ENCODE peak calls at places on chromosomes 1 and 21, in six cellular contexts. One of them, this sample, is unnamed.

GRCh38 chr1:45953934-45954333 is 150.5 kb downstream of the MAST2 start:
- DNase-seq in stimulated activated CD8-positive, alpha-beta memory T cell treated with anti-CD3 and anti-CD28 coated beads, Interleukin-7, amount 100 ng/mL, for 48 hours: no peak
- DNase-seq in EL: peak
- DNase-seq in AG04449: no peak
- DNase-seq in CD8-positive, alpha-beta memory T cell: no peak
- DNase-seq in upper lobe of right lung: no peak
- DNase-seq in this sample: no peak

GRCh38 chr1:12528021-12528852 is 89.8 kb downstream of the DHRS3 start:
- DNase-seq in CD8-positive, alpha-beta memory T cell: no peak
- DNase-seq in EL: peak
- DNase-seq in stimulated activated CD8-positive, alpha-beta memory T cell treated with anti-CD3 and anti-CD28 coated beads, Interleukin-7, amount 100 ng/mL, for 48 hours: no peak
- DNase-seq in upper lobe of right lung: peak
- DNase-seq in AG04449: no peak
- DNase-seq in this sample: no peak

GRCh38 chr1:195717651-195718050 is 890.6 kb downstream of the KCNT2 start:
- DNase-seq in AG04449: no peak
- DNase-seq in CD8-positive, alpha-beta memory T cell: no peak
- DNase-seq in upper lobe of right lung: no peak
- DNase-seq in EL: peak
- DNase-seq in stimulated activated CD8-positive, alpha-beta memory T cell treated with anti-CD3 and anti-CD28 coated beads, Interleukin-7, amount 100 ng/mL, for 48 hours: no peak
- DNase-seq in this sample: peak

GRCh38 chr1:206905295-206906164 is 8.3 kb downstream of the IL24 start:
- DNase-seq in upper lobe of right lung: no peak
- DNase-seq in CD8-positive, alpha-beta memory T cell: no peak
- DNase-seq in EL: peak
- DNase-seq in AG04449: peak
- DNase-seq in stimulated activated CD8-positive, alpha-beta memory T cell treated with anti-CD3 and anti-CD28 coated beads, Interleukin-7, amount 100 ng/mL, for 48 hours: no peak
- DNase-seq in this sample: no peak

GRCh38 chr1:25168193-25169071 is 63.9 kb downstream of the SYF2 start:
- DNase-seq in CD8-positive, alpha-beta memory T cell: no peak
- DNase-seq in AG04449: no peak
- DNase-seq in EL: no peak
- DNase-seq in stimulated activated CD8-positive, alpha-beta memory T cell treated with anti-CD3 and anti-CD28 coated beads, Interleukin-7, amount 100 ng/mL, for 48 hours: no peak
- DNase-seq in upper lobe of right lung: no peak
- DNase-seq in this sample: no peak

GRCh38 chr1:16960560-16961296 is 19.7 kb downstream of the MFAP2 start:
- DNase-seq in AG04449: no peak
- DNase-seq in upper lobe of right lung: peak
- DNase-seq in CD8-positive, alpha-beta memory T cell: peak
- DNase-seq in EL: peak
- DNase-seq in stimulated activated CD8-positive, alpha-beta memory T cell treated with anti-CD3 and anti-CD28 coated beads, Interleukin-7, amount 100 ng/mL, for 48 hours: peak
- DNase-seq in this sample: peak

GRCh38 chr1:172359531-172359991 is 60.9 kb upstream of the C1orf105 start:
- DNase-seq in stimulated activated CD8-positive, alpha-beta memory T cell treated with anti-CD3 and anti-CD28 coated beads, Interleukin-7, amount 100 ng/mL, for 48 hours: no peak
- DNase-seq in EL: peak
- DNase-seq in CD8-positive, alpha-beta memory T cell: no peak
- DNase-seq in AG04449: peak
- DNase-seq in upper lobe of right lung: no peak
- DNase-seq in this sample: no peak

GRCh38 chr1:7393141-7393540 is 378.0 kb upstream of the VAMP3 start:
- DNase-seq in upper lobe of right lung: no peak
- DNase-seq in CD8-positive, alpha-beta memory T cell: no peak
- DNase-seq in AG04449: no peak
- DNase-seq in stimulated activated CD8-positive, alpha-beta memory T cell treated with anti-CD3 and anti-CD28 coated beads, Interleukin-7, amount 100 ng/mL, for 48 hours: no peak
- DNase-seq in EL: peak
- DNase-seq in this sample: no peak

GRCh38 chr1:81414417-81415087 is 386.2 kb upstream of the ADGRL2 start:
- DNase-seq in upper lobe of right lung: peak
- DNase-seq in CD8-positive, alpha-beta memory T cell: no peak
- DNase-seq in AG04449: no peak
- DNase-seq in EL: peak
- DNase-seq in stimulated activated CD8-positive, alpha-beta memory T cell treated with anti-CD3 and anti-CD28 coated beads, Interleukin-7, amount 100 ng/mL, for 48 hours: no peak
- DNase-seq in this sample: no peak

GRCh38 chr21:42039911-42040351 is 29.8 kb upstream of the ZBTB21 start:
- DNase-seq in stimulated activated CD8-positive, alpha-beta memory T cell treated with anti-CD3 and anti-CD28 coated beads, Interleukin-7, amount 100 ng/mL, for 48 hours: no peak
- DNase-seq in EL: peak
- DNase-seq in AG04449: peak
- DNase-seq in upper lobe of right lung: no peak
- DNase-seq in CD8-positive, alpha-beta memory T cell: no peak
- DNase-seq in this sample: no peak

GRCh38 chr1:15902882-15903281 is 55.4 kb downstream of the SPEN start:
- DNase-seq in AG04449: no peak
- DNase-seq in stimulated activated CD8-positive, alpha-beta memory T cell treated with anti-CD3 and anti-CD28 coated beads, Interleukin-7, amount 100 ng/mL, for 48 hours: no peak
- DNase-seq in upper lobe of right lung: no peak
- DNase-seq in CD8-positive, alpha-beta memory T cell: no peak
- DNase-seq in EL: peak
- DNase-seq in this sample: no peak

GRCh38 chr1:193626695-193627094 is 440.3 kb upstream of the B3GALT2 start:
- DNase-seq in EL: no peak
- DNase-seq in CD8-positive, alpha-beta memory T cell: no peak
- DNase-seq in upper lobe of right lung: no peak
- DNase-seq in stimulated activated CD8-positive, alpha-beta memory T cell treated with anti-CD3 and anti-CD28 coated beads, Interleukin-7, amount 100 ng/mL, for 48 hours: no peak
- DNase-seq in AG04449: no peak
- DNase-seq in this sample: no peak

GRCh38 chr1:65176571-65176970 is 28.6 kb downstream of the AK4 start:
- DNase-seq in upper lobe of right lung: no peak
- DNase-seq in CD8-positive, alpha-beta memory T cell: no peak
- DNase-seq in AG04449: no peak
- DNase-seq in stimulated activated CD8-positive, alpha-beta memory T cell treated with anti-CD3 and anti-CD28 coated beads, Interleukin-7, amount 100 ng/mL, for 48 hours: no peak
- DNase-seq in EL: no peak
- DNase-seq in this sample: peak

GRCh38 chr1:17545354-17545753 is 5.9 kb downstream of the ARHGEF10L start:
- DNase-seq in CD8-positive, alpha-beta memory T cell: no peak
- DNase-seq in upper lobe of right lung: no peak
- DNase-seq in EL: peak
- DNase-seq in stimulated activated CD8-positive, alpha-beta memory T cell treated with anti-CD3 and anti-CD28 coated beads, Interleukin-7, amount 100 ng/mL, for 48 hours: no peak
- DNase-seq in AG04449: no peak
- DNase-seq in this sample: no peak

GRCh38 chr1:61287014-61287413 is 204.7 kb downstream of the NFIA start:
- DNase-seq in stimulated activated CD8-positive, alpha-beta memory T cell treated with anti-CD3 and anti-CD28 coated beads, Interleukin-7, amount 100 ng/mL, for 48 hours: no peak
- DNase-seq in CD8-positive, alpha-beta memory T cell: no peak
- DNase-seq in EL: peak
- DNase-seq in upper lobe of right lung: no peak
- DNase-seq in AG04449: peak
- DNase-seq in this sample: no peak

GRCh38 chr1:204560590-204560989 is 44.4 kb downstream of the MDM4 start:
- DNase-seq in upper lobe of right lung: no peak
- DNase-seq in CD8-positive, alpha-beta memory T cell: no peak
- DNase-seq in AG04449: no peak
- DNase-seq in stimulated activated CD8-positive, alpha-beta memory T cell treated with anti-CD3 and anti-CD28 coated beads, Interleukin-7, amount 100 ng/mL, for 48 hours: no peak
- DNase-seq in EL: peak
- DNase-seq in this sample: no peak

GRCh38 chr1:11749203-11749689 is 12.7 kb upstream of the C1orf167 start:
- DNase-seq in upper lobe of right lung: peak
- DNase-seq in AG04449: no peak
- DNase-seq in stimulated activated CD8-positive, alpha-beta memory T cell treated with anti-CD3 and anti-CD28 coated beads, Interleukin-7, amount 100 ng/mL, for 48 hours: peak
- DNase-seq in CD8-positive, alpha-beta memory T cell: peak
- DNase-seq in EL: peak
- DNase-seq in this sample: peak

GRCh38 chr21:46352156-46352499 is 28.2 kb downstream of the PCNT start:
- DNase-seq in EL: no peak
- DNase-seq in CD8-positive, alpha-beta memory T cell: no peak
- DNase-seq in AG04449: no peak
- DNase-seq in stimulated activated CD8-positive, alpha-beta memory T cell treated with anti-CD3 and anti-CD28 coated beads, Interleukin-7, amount 100 ng/mL, for 48 hours: no peak
- DNase-seq in upper lobe of right lung: no peak
- DNase-seq in this sample: no peak

GRCh38 chr1:2350911-2351655 is 40.3 kb downstream of the MORN1 start:
- DNase-seq in stimulated activated CD8-positive, alpha-beta memory T cell treated with anti-CD3 and anti-CD28 coated beads, Interleukin-7, amount 100 ng/mL, for 48 hours: no peak
- DNase-seq in CD8-positive, alpha-beta memory T cell: no peak
- DNase-seq in upper lobe of right lung: peak
- DNase-seq in AG04449: no peak
- DNase-seq in EL: no peak
- DNase-seq in this sample: no peak

GRCh38 chr1:145885738-145886287 is at the start of gene ANKRD35:
- DNase-seq in EL: peak
- DNase-seq in CD8-positive, alpha-beta memory T cell: peak
- DNase-seq in stimulated activated CD8-positive, alpha-beta memory T cell treated with anti-CD3 and anti-CD28 coated beads, Interleukin-7, amount 100 ng/mL, for 48 hours: peak
- DNase-seq in upper lobe of right lung: peak
- DNase-seq in AG04449: no peak
- DNase-seq in this sample: peak

GRCh38 chr1:28835237-28835650 is 23.3 kb downstream of the OPRD1 start:
- DNase-seq in EL: no peak
- DNase-seq in CD8-positive, alpha-beta memory T cell: no peak
- DNase-seq in stimulated activated CD8-positive, alpha-beta memory T cell treated with anti-CD3 and anti-CD28 coated beads, Interleukin-7, amount 100 ng/mL, for 48 hours: no peak
- DNase-seq in upper lobe of right lung: no peak
- DNase-seq in AG04449: no peak
- DNase-seq in this sample: no peak

GRCh38 chr1:177849130-177849529 is 120.7 kb downstream of the SEC16B start:
- DNase-seq in EL: no peak
- DNase-seq in AG04449: no peak
- DNase-seq in upper lobe of right lung: no peak
- DNase-seq in CD8-positive, alpha-beta memory T cell: no peak
- DNase-seq in stimulated activated CD8-positive, alpha-beta memory T cell treated with anti-CD3 and anti-CD28 coated beads, Interleukin-7, amount 100 ng/mL, for 48 hours: no peak
- DNase-seq in this sample: no peak

GRCh38 chr1:18974005-18974404 is 17.5 kb upstream of the IFFO2 start:
- DNase-seq in EL: no peak
- DNase-seq in upper lobe of right lung: no peak
- DNase-seq in AG04449: no peak
- DNase-seq in stimulated activated CD8-positive, alpha-beta memory T cell treated with anti-CD3 and anti-CD28 coated beads, Interleukin-7, amount 100 ng/mL, for 48 hours: no peak
- DNase-seq in CD8-positive, alpha-beta memory T cell: no peak
- DNase-seq in this sample: no peak

GRCh38 chr1:25895365-25895990 is 10.7 kb downstream of the STMN1 start:
- DNase-seq in AG04449: peak
- DNase-seq in CD8-positive, alpha-beta memory T cell: peak
- DNase-seq in upper lobe of right lung: peak
- DNase-seq in EL: peak
- DNase-seq in stimulated activated CD8-positive, alpha-beta memory T cell treated with anti-CD3 and anti-CD28 coated beads, Interleukin-7, amount 100 ng/mL, for 48 hours: peak
- DNase-seq in this sample: peak

GRCh38 chr1:220170836-220171526 is 77.0 kb downstream of the IARS2 start:
- DNase-seq in stimulated activated CD8-positive, alpha-beta memory T cell treated with anti-CD3 and anti-CD28 coated beads, Interleukin-7, amount 100 ng/mL, for 48 hours: no peak
- DNase-seq in CD8-positive, alpha-beta memory T cell: no peak
- DNase-seq in EL: peak
- DNase-seq in upper lobe of right lung: no peak
- DNase-seq in AG04449: no peak
- DNase-seq in this sample: no peak

GRCh38 chr1:2606806-2607680 is 20.5 kb downstream of the PRXL2B start:
- DNase-seq in CD8-positive, alpha-beta memory T cell: no peak
- DNase-seq in AG04449: no peak
- DNase-seq in EL: no peak
- DNase-seq in stimulated activated CD8-positive, alpha-beta memory T cell treated with anti-CD3 and anti-CD28 coated beads, Interleukin-7, amount 100 ng/mL, for 48 hours: no peak
- DNase-seq in upper lobe of right lung: peak
- DNase-seq in this sample: no peak

This sample was measured in Kasumi-1.